ENCODE peak calls at places on chromosomes 13 and 19, in six cellular contexts. M, F, J, C, H and Y are unnamed samples.

GRCh38 chr19:24033962-24034342 is 53.0 kb upstream of the ZNF254 start:
- DNase-seq in M (peak; percentile 89), F (peak; percentile 72), J (peak; percentile 47), C (no peak), H (peak; percentile 26), Y (peak; percentile 8)

GRCh38 chr13:38180670-38181069 is 169.0 kb upstream of the UFM1 start:
- DNase-seq in M (peak; percentile 19), F (no peak), J (no peak), C (no peak), H (no peak), Y (no peak)

GRCh38 chr19:34962945-34963530 is 991 bp downstream of the ZNF792 start:
- DNase-seq in M (peak; percentile 35), F (no peak), J (no peak), C (no peak), H (no peak), Y (peak; percentile 21)

GRCh38 chr13:111857846-111858560 is 208.9 kb upstream of the SOX1 start:
- DNase-seq in M (no peak), F (no peak), J (no peak), C (no peak), H (no peak), Y (no peak)

GRCh38 chr13:107730835-107731234 is 484.5 kb downstream of the LIG4 start:
- DNase-seq in M (peak; percentile 55), F (no peak), J (no peak), C (no peak), H (no peak), Y (no peak)

GRCh38 chr13:97212540-97213146 is 9.5 kb upstream of the MBNL2 start:
- DNase-seq in M (peak; percentile 69), F (no peak), J (peak; percentile 38), C (no peak), H (peak; percentile 32), Y (no peak)

GRCh38 chr19:35253316-35254286 is 4.8 kb downstream of the LSR start:
- DNase-seq in M (no peak), F (no peak), J (no peak), C (no peak), H (no peak), Y (no peak)

GRCh38 chr13:24540236-24541126 is 27.9 kb upstream of the PARP4 start:
- DNase-seq in M (no peak), F (no peak), J (no peak), C (no peak), H (peak; percentile 10), Y (no peak)

GRCh38 chr13:98888890-98889279 is 89.0 kb downstream of the DOCK9 start:
- DNase-seq in M (no peak), F (no peak), J (no peak), C (no peak), H (no peak), Y (no peak)

GRCh38 chr19:11324079-11324661 is 15.3 kb downstream of the RAB3D start:
- DNase-seq in M (peak; percentile 95), F (peak; percentile 62), J (peak; percentile 94), C (no peak), H (no peak), Y (no peak)
- H3K27ac ChIP-seq in M (peak overlapping the region; percentile 70), F (peak overlapping the region; percentile 43), J (peak overlapping the region; percentile 95), C (no peak overlapping the region), H (peak overlapping the region; percentile 89), Y (peak overlapping the region; percentile 69)

GRCh38 chr19:53333466-53334449 is at the start of gene ZNF845:
- DNase-seq in M (peak; percentile 96), F (peak; percentile 97), J (peak; percentile 86), C (peak; percentile 93), H (peak; percentile 70), Y (peak; percentile 83)

GRCh38 chr19:53328967-53329366 is 4.6 kb upstream of the ZNF845 start:
- DNase-seq in M (peak; percentile 62), F (no peak), J (no peak), C (no peak), H (no peak), Y (no peak)

GRCh38 chr19:53332484-53332883 is 1.1 kb upstream of the ZNF845 start:
- DNase-seq in M (no peak), F (no peak), J (no peak), C (no peak), H (no peak), Y (no peak)

DNA sequence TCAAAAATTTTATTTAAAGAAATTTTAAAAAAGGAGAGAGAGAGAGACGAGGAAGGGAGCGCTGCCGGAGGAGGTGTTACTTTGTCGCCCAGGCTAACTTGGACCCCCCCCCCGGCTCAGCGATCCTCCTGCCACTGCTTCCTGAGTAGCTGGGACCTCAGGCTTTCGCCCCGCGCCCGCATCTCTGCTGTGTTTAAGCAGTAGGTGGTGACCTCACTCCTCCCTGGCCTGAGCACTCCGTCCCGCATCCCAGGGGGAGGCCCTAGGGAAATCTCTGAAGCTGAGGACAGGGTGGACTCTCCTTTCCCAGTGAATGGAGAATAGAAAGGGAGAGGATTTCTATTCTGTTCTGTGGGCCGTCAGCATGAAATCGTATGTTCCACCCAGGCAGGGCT is 481 bp upstream of the ZNF845 start:
- DNase-seq in M (peak; percentile 73), F (peak; percentile 66), J (no peak), C (no peak), H (peak; percentile 14), Y (no peak)
- H3K27ac ChIP-seq in M (peak overlapping the region; percentile 63), F (no peak overlapping the region), J (peak overlapping the region; percentile 85), C (peak overlapping the region; percentile 48), H (peak overlapping the region; percentile 4), Y (no peak overlapping the region)

GRCh38 chr13:28707629-28708427 is 10.9 kb downstream of the SLC46A3 start:
- DNase-seq in M (peak; percentile 91), F (no peak), J (peak; percentile 41), C (no peak), H (no peak), Y (no peak)
- H3K27ac ChIP-seq in M (peak overlapping the region; percentile 35), F (no peak overlapping the region), J (no peak overlapping the region), C (no peak overlapping the region), H (no peak overlapping the region), Y (no peak overlapping the region)

GRCh38 chr19:28705008-28705407 is 507.9 kb downstream of the UQCRFS1 start:
- DNase-seq in M (peak; percentile 93), F (no peak), J (peak; percentile 46), C (no peak), H (peak; percentile 15), Y (no peak)
- H3K27ac ChIP-seq in M (no peak overlapping the region), F (no peak overlapping the region), J (no peak overlapping the region), C (no peak overlapping the region), H (no peak overlapping the region), Y (no peak overlapping the region)

DNA sequence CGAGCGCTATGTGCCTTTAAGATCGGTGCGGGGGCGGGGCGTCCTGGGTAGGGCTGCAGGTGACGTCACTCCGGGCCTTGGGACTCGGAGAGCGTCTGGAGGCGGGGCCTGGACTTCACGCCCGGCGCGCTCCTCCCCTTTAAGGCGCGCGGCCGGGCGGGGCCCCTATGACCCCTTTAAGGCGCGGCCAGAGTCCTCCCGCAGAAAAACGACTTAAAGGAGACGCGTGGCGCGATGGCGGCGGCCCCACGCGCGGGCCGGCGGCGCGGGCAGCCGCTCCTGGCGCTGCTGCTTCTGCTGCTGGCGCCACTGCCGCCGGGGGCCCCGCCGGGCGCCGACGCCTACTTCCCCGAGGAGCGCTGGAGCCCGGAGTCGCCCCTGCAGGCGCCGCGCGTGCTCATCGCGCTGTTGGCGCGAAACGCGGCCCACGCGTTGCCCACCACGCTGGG is at the start of gene COLGALT1:
- DNase-seq in M (peak; percentile 100), F (peak; percentile 99), J (peak; percentile 98), C (peak; percentile 96), H (peak; percentile 75), Y (peak; percentile 92)
- H3K27ac ChIP-seq in M (peak within 1 kb of the TSS; percentile 63), F (peak within 1 kb of the TSS; percentile 86), J (peak within 1 kb of the TSS; percentile 91), C (peak within 1 kb of the TSS; percentile 57), H (peak within 1 kb of the TSS; percentile 97), Y (peak within 1 kb of the TSS; percentile 78)